ENCODE peak calls at places on chromosomes 5 and 9, in six cellular contexts. P, S, F, I, H and U are unnamed samples.

GRCh38 chr5:36240779-36241635 is 718 bp downstream of the NADK2 start:
- DNase-seq in S (peak; percentile 83), I (peak; percentile 42), H (peak; percentile 12), F (peak; percentile 23), P (no peak), U (no peak)

GRCh38 chr9:96565684-96566360 is 53.8 kb downstream of the CDC14B start:
- DNase-seq in P (no peak), S (no peak), H (no peak), F (no peak), I (no peak), U (no peak)

GRCh38 chr5:162786234-162786633 is 651.2 kb upstream of the CCNG1 start:
- DNase-seq in I (no peak), P (no peak), S (no peak), F (no peak), H (no peak), U (no peak)

GRCh38 chr5:144368556-144368955 is 197.9 kb downstream of the KCTD16 start:
- DNase-seq in H (no peak), P (no peak), F (no peak), S (peak; percentile 34), I (peak; percentile 22), U (no peak)

GRCh38 chr9:98791147-98792095 is 4.9 kb downstream of the ANKS6 start:
- DNase-seq in I (peak; percentile 95), F (peak; percentile 71), P (peak; percentile 39), H (peak; percentile 42), S (peak; percentile 83), U (peak; percentile 88)

GRCh38 chr9:89887286-89887685 is 282.5 kb downstream of the GADD45G start:
- DNase-seq in S (no peak), I (no peak), F (no peak), P (no peak), H (no peak), U (no peak)

GRCh38 chr5:44001675-44002380 is 387.4 kb downstream of the FGF10 start:
- DNase-seq in F (no peak), S (no peak), I (no peak), P (no peak), H (no peak), U (no peak)

GRCh38 chr5:55064523-55064922 is 37.9 kb upstream of the GZMA start:
- DNase-seq in S (no peak), P (no peak), H (no peak), I (no peak), F (no peak), U (no peak)

GRCh38 chr5:168165221-168165965 is 126.1 kb upstream of the WWC1 start:
- DNase-seq in S (no peak), I (no peak), P (no peak), H (no peak), F (no peak), U (no peak)

GRCh38 chr9:111016046-111017026 is 21.9 kb downstream of the LPAR1 start:
- DNase-seq in P (no peak), F (no peak), H (no peak), I (no peak), S (peak; percentile 71), U (no peak)

GRCh38 chr5:14168139-14168792 is 25.1 kb downstream of the TRIO start:
- DNase-seq in F (no peak), I (no peak), H (no peak), P (no peak), S (peak; percentile 65), U (no peak)

GRCh38 chr9:87603854-87604490 is 106.3 kb downstream of the DAPK1 start:
- DNase-seq in P (no peak), H (no peak), S (no peak), I (no peak), F (no peak), U (no peak)

GRCh38 chr5:71695069-71695468 is 24.0 kb upstream of the CARTPT start:
- DNase-seq in S (no peak), I (no peak), F (no peak), P (no peak), H (no peak), U (no peak)

GRCh38 chr9:2567922-2568321 is 53.7 kb upstream of the VLDLR start:
- DNase-seq in I (no peak), P (no peak), H (no peak), S (no peak), F (no peak), U (no peak)

GRCh38 chr5:137636846-137637515 is 98.9 kb downstream of the KLHL3 start:
- DNase-seq in H (no peak), P (no peak), S (no peak), F (no peak), I (no peak), U (no peak)

GRCh38 chr5:72647806-72648205 is 140.6 kb upstream of the ZNF366 start:
- DNase-seq in F (no peak), H (no peak), I (no peak), P (no peak), S (peak; percentile 34), U (no peak)

GRCh38 chr9:1049641-1050040 is 516 bp upstream of the DMRT2 start:
- DNase-seq in S (no peak), H (no peak), P (no peak), I (no peak), F (no peak), U (no peak)

GRCh38 chr5:5419291-5420210 is 2.9 kb upstream of the ICE1 start:
- DNase-seq in I (peak; percentile 58), P (no peak), F (no peak), H (no peak), S (peak; percentile 80), U (peak; percentile 46)

GRCh38 chr5:17218353-17219005 is 1.0 kb downstream of the BASP1 start:
- DNase-seq in F (no peak), H (no peak), I (peak; percentile 68), P (no peak), S (peak; percentile 84), U (no peak)

GRCh38 chr5:60843693-60844428 is at the start of gene ELOVL7:
- DNase-seq in F (peak; percentile 81), I (no peak), P (peak; percentile 29), S (peak; percentile 43), H (no peak), U (no peak)

GRCh38 chr5:172724203-172724602 is 46.8 kb downstream of the DUSP1 start:
- DNase-seq in I (no peak), F (no peak), P (no peak), S (no peak), H (no peak), U (no peak)